ENCODE peak calls at places on chromosomes 11 and 22, in eight cellular contexts. U, T, X, S, W, G, M and H are unnamed samples.

GRCh38 chr11:1345752-1346513 is 36.5 kb upstream of the TOLLIP start:
- DNase-seq in U (no peak), T (no peak), X (no peak), S (no peak), W (no peak), G (no peak), M (no peak), H (no peak)

GRCh38 chr22:25629613-25630012 is 65.1 kb downstream of the GRK3 start:
- DNase-seq in U (no peak), T (no peak), X (no peak), S (no peak), W (no peak), G (no peak), M (no peak), H (no peak)

GRCh38 chr22:25564979-25565677 is 653 bp downstream of the GRK3 start:
- DNase-seq in U (peak; percentile 34), T (no peak), X (peak; percentile 29), S (no peak), W (no peak), G (no peak), M (no peak), H (no peak)

GRCh38 chr11:127628463-127628785 is 627.9 kb upstream of the KIRREL3 start:
- DNase-seq in U (no peak), T (no peak), X (no peak), S (no peak), W (no peak), G (no peak), M (no peak), H (no peak)

GRCh38 chr11:130485983-130486970 is 37.8 kb downstream of the ADAMTS15 start:
- DNase-seq in U (no peak), T (no peak), X (no peak), S (no peak), W (no peak), G (peak; percentile 2), M (no peak), H (no peak)

GRCh38 chr11:120061036-120061760 is 76.7 kb downstream of the TRIM29 start:
- DNase-seq in U (peak; percentile 59), T (no peak), X (peak; percentile 10), S (peak; percentile 44), W (no peak), G (no peak), M (no peak), H (peak; percentile 67)

GRCh38 chr22:50730941-50731661 is 6.9 kb upstream of the ACR start:
- DNase-seq in U (no peak), T (no peak), X (no peak), S (no peak), W (no peak), G (no peak), M (no peak), H (no peak)

GRCh38 chr22:28952857-28953256 is 69.5 kb downstream of the ZNRF3 start:
- DNase-seq in U (no peak), T (no peak), X (no peak), S (peak; percentile 19), W (peak; percentile 55), G (no peak), M (no peak), H (no peak)

GRCh38 chr22:30667486-30668305 is at the start of gene DUSP18:
- DNase-seq in U (peak; percentile 96), T (peak; percentile 97), X (peak; percentile 94), S (peak; percentile 86), W (peak; percentile 91), G (peak; percentile 99), M (peak; percentile 84), H (peak; percentile 85)

GRCh38 chr11:123822591-123822990 is 16.4 kb upstream of the OR6M1 start:
- DNase-seq in U (no peak), T (no peak), X (no peak), S (peak; percentile 6), W (no peak), G (no peak), M (no peak), H (no peak)

GRCh38 chr22:42369250-42370041 is 62.8 kb downstream of the NFAM1 start:
- DNase-seq in U (peak; percentile 95), T (peak; percentile 99), X (peak; percentile 90), S (peak; percentile 86), W (peak; percentile 83), G (peak; percentile 96), M (peak; percentile 64), H (peak; percentile 90)

GRCh38 chr11:23318670-23319069 is 458.4 kb upstream of the CCDC179 start:
- DNase-seq in U (no peak), T (no peak), X (no peak), S (no peak), W (no peak), G (no peak), M (no peak), H (no peak)

GRCh38 chr11:74019860-74020259 is 11.0 kb upstream of the UCP3 start:
- DNase-seq in U (peak; percentile 39), T (no peak), X (no peak), S (peak; percentile 25), W (peak; percentile 21), G (no peak), M (no peak), H (no peak)

GRCh38 chr11:70871881-70872280 is 380.5 kb downstream of the SHANK2 start:
- DNase-seq in U (no peak), T (no peak), X (no peak), S (peak; percentile 36), W (no peak), G (no peak), M (no peak), H (peak; percentile 43)

GRCh38 chr11:65182258-65183170 is 786 bp downstream of the CAPN1 start:
- DNase-seq in U (peak; percentile 27), T (peak; percentile 54), X (peak; percentile 56), S (peak; percentile 42), W (no peak), G (no peak), M (no peak), H (no peak)

GRCh38 chr22:38513063-38513462 is 7.0 kb upstream of the DDX17 start:
- DNase-seq in U (no peak), T (peak; percentile 46), X (no peak), S (no peak), W (no peak), G (peak; percentile 45), M (no peak), H (no peak)

GRCh38 chr22:27880778-27881394 is 38.2 kb downstream of the PITPNB start:
- DNase-seq in U (peak; percentile 51), T (peak; percentile 19), X (peak; percentile 79), S (peak; percentile 61), W (peak; percentile 85), G (peak; percentile 54), M (no peak), H (peak; percentile 60)

GRCh38 chr11:95230054-95231034 is 658 bp downstream of the SESN3 start:
- DNase-seq in U (peak; percentile 28), T (peak; percentile 16), X (peak; percentile 3), S (peak; percentile 9), W (peak; percentile 30), G (peak; percentile 39), M (no peak), H (peak; percentile 4)